ENCODE peak calls at places on chromosomes 11 and 22, in four cellular contexts. W is nephron progenitor cell, F is WTC11, A is adrenal gland. R is an unnamed sample.

GRCh38 chr11:19441752-19442553 is 201.2 kb upstream of the E2F8 start:
- DNase-seq in W (no peak), F (no peak), A (peak; percentile 61), R (no peak)

GRCh38 chr11:74493816-74494630 is 499 bp upstream of the LIPT2 start:
- DNase-seq in W (no peak), F (no peak), A (no peak), R (no peak)

GRCh38 chr11:119486691-119487259 is 63.8 kb upstream of the THY1 start:
- DNase-seq in W (no peak), F (no peak), A (peak; percentile 49), R (peak; percentile 48)

GRCh38 chr11:57219021-57219627 is 17.9 kb downstream of the APLNR start:
- DNase-seq in W (no peak), F (no peak), A (peak; percentile 47), R (no peak)

GRCh38 chr22:31652129-31652528 is 9.9 kb downstream of the PISD start:
- DNase-seq in W (no peak), F (no peak), A (no peak), R (no peak)

GRCh38 chr11:110075087-110075821 is 17.9 kb upstream of the ZC3H12C start:
- DNase-seq in W (no peak), F (no peak), A (peak; percentile 18), R (no peak)

GRCh38 chr11:19651654-19652053 is 61.0 kb upstream of the NAV2 start:
- DNase-seq in W (no peak), F (no peak), A (no peak), R (no peak)

GRCh38 chr11:124670732-124671131 is 2.8 kb downstream of the SIAE start:
- DNase-seq in W (no peak), F (no peak), A (no peak), R (no peak)

GRCh38 chr11:57798905-57799559 is 37.4 kb downstream of the CTNND1 start:
- DNase-seq in W (no peak), F (no peak), A (peak; percentile 54), R (no peak)

GRCh38 chr11:43582024-43582836 is 98.3 kb upstream of the HSD17B12 start:
- DNase-seq in W (peak; percentile 14), F (no peak), A (no peak), R (no peak)

GRCh38 chr11:77400775-77401469 is 73.0 kb downstream of the PAK1 start:
- DNase-seq in W (no peak), F (no peak), A (no peak), R (no peak)

GRCh38 chr11:14422052-14422813 is 63.2 kb upstream of the RRAS2 start:
- DNase-seq in W (peak; percentile 59), F (peak; percentile 69), A (peak; percentile 92), R (peak; percentile 77)

DNA sequence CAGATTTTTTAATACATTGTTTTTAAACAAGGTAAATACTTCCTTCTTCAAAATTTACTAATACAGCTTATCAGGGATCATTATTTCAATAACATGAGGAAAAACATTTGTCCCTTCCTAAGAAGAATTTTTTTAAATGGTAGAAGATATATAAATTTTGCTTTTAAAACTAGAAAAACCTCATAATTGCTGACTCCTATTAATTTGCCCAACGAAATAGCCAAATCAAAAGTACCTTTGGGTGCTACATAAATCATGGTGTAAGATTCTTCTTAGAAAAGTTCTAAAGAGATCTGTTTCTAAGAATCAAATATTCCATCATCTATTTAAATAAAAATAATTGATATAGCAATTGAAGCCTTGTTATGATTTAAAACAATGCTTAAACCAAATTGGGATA is 54.9 kb downstream of the CEP57 start:
- DNase-seq in W (no peak), F (no peak), A (no peak), R (no peak)
- TF ChIP-seq CTCF in W (no peak), F (no peak), A (no peak), R (no peak)

DNA sequence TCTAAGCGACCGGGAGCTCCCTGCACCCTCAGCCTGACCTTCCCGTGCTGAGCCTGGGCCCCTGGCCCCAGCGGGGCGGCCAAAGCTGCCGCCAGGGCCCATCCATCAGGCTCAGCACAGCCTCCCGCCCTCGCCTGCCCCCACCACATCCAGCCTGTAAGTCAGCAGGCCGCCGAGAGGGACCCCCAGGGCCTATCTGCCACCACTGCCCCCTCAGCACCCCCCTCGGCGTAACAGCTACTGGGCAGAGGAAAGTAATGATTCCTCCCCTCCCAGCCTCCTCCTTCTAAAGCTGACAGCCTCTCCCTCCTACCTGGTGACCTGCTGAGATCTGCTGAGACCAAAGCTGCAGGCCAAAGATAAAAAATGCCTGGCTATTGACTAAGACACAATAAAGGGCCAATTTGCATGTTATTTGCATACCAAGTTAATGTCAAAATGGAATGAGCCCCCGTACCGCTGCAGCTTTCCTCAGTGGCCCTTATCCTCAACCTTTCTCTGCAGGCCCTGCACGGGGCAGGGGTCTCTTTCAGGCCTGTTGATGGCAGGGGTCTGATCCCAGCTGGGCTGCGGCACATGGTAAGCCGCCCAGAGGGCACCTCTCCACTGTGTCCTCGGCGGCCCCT is 51.6 kb downstream of the RPUSD4 start:
- DNase-seq in W (peak; percentile 67), F (peak; percentile 48), A (no peak), R (no peak)
- TF ChIP-seq CTCF in W (no peak), F (no peak), A (no peak), R (no peak)

DNA sequence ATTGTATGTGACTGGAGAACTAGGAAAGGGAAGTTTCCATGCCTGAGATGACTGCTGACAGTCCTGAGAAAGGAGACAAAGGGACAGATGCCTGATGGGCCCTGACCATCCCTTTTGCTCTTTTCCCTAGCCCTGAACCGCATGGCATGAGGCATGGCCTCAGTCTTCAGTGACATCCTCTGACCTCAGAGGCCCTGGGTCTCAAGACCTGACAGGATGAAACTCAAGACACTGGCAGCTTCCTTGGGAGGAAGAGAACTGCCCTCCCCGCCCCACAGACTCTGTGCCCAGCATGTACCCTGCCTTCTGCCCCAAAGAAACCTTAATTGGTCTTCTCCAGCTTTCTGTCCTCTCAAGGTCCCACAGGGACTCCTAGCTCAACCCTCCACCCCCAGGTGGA is 444.1 kb downstream of the SOX6 start:
- DNase-seq in W (no peak), F (no peak), A (no peak), R (no peak)
- TF ChIP-seq CTCF in W (no peak), F (no peak), A (no peak), R (no peak)

GRCh38 chr11:122755409-122755808 is 82.9 kb upstream of the CRTAM start:
- DNase-seq in W (no peak), F (no peak), A (no peak), R (no peak)

GRCh38 chr11:122755941-122756340 is 82.4 kb upstream of the CRTAM start:
- DNase-seq in W (no peak), F (no peak), A (no peak), R (no peak)

GRCh38 chr11:122757201-122757600 is 81.1 kb upstream of the CRTAM start:
- DNase-seq in W (no peak), F (no peak), A (no peak), R (no peak)

GRCh38 chr11:122754553-122755322 is 83.6 kb upstream of the CRTAM start:
- DNase-seq in W (no peak), F (peak; percentile 30), A (no peak), R (no peak)

DNA sequence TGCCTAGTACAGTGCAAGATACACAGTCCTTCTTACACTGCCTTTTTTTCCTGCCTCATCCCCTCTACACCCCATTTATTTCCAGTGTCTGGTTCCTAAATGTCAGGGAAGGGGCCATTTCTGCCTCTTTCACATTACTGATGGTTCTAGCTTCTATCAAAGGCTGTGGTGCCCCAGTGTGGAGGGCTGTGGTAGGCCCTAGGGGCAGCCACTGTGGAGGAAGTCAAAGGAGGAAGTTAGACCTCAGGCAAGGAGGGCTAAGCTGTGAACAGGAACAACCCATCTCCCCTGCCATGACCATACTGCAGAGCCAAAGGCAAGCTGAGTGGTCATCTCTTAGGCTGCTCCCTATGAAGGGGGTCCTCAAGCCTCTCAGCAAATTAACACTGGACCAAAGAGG is 81.9 kb upstream of the CRTAM start:
- DNase-seq in W (no peak), F (no peak), A (peak; percentile 60), R (no peak)
- TF ChIP-seq CTCF in W (no peak), F (no peak), A (no peak), R (no peak)

GRCh38 chr11:7143908-7144307 is 55.1 kb downstream of the RBMXL2 start:
- DNase-seq in W (no peak), F (no peak), A (no peak), R (no peak)
- TF ChIP-seq CTCF in W (peak; percentile 44), F (no peak), A (peak; percentile 32), R (peak; percentile 75)

GRCh38 chr11:61057615-61058014 is 44.7 kb upstream of the CD5 start:
- DNase-seq in W (no peak), F (no peak), A (no peak), R (no peak)

GRCh38 chr11:61056981-61057380 is 45.3 kb upstream of the CD5 start:
- DNase-seq in W (no peak), F (no peak), A (no peak), R (no peak)

GRCh38 chr11:61055776-61056175 is 46.5 kb upstream of the CD5 start:
- DNase-seq in W (no peak), F (no peak), A (no peak), R (no peak)

GRCh38 chr11:61054927-61055562 is 47.2 kb upstream of the CD5 start:
- DNase-seq in W (no peak), F (no peak), A (no peak), R (no peak)

DNA sequence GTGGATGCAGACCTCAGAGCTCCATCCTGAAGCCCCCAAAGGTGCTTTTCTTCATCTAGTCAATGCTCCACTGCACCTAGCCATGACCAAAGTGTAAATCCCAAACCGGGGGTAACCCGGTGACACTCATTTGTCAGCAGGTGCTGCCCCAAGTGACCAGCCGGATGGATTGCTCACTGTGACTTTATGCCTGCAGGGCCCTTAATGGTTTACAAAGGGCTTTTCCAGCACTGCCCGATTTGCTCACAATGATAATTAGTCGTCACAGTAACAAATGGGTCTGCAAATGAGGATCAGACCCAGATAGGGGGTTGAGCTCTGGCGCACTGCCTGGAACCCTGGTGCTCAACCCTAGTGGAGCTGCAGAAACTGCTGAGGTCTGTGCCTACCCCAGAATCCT is 45.7 kb upstream of the CD5 start:
- DNase-seq in W (no peak), F (no peak), A (no peak), R (no peak)
- TF ChIP-seq CTCF in W (no peak), F (no peak), A (no peak), R (no peak)

DNA sequence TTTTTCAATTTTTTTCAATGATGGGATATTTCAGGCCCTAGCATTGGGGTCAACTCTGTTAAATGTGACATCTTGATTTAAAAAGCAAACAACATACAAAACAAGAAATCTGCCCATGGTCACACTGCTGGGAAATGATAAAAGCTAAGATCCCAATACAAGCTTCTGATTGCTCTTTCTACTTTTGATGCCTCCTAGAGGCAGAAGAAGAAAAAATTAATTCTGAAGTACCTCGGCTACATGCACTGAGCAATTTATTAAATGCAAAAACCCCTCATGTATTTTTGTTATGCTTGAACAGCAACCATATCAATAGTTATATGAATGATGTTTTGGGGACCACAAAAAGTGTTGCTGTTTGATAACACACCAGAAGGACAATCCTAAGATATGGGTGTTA is 342.1 kb upstream of the NARS2 start:
- DNase-seq in W (no peak), F (no peak), A (no peak), R (no peak)
- TF ChIP-seq CTCF in W (no peak), F (no peak), A (no peak), R (peak; percentile 18)

DNA sequence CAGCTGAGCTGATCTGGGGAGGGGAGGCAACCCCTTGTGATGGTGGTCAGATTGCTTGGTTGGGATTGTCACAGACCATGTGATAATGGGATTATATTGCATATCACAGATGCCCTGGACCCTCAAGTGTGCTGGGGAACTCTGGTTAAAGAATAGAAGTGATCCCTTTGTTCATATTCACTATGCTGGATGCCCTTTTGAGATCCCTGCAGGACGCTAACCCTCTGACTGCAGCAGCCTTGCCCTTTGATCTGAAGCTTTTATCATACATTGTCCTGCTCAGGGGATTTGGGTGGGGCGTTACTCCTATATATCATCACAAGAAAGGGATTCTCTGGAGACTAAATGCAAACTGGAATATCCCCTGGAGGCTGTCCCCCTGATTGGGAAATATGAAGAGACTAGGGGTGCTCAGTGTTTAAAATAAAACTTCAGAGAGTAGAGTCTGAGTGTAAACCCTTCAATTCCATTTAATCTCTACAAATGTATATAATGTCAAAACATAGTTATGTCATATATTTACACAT is 77.0 kb upstream of the TOP3B start:
- DNase-seq in W (no peak), F (no peak), A (no peak), R (no peak)
- TF ChIP-seq CTCF in W (no peak), F (no peak), A (no peak), R (no peak)

R was measured in type B pancreatic cell.